ENCODE peak calls at places on chromosomes 2 and 18, in four cellular contexts. M, J, H and X are unnamed samples.

GRCh38 chr18:32200766-32201165 is 10.9 kb downstream of the MEP1B start:
- DNase-seq in H (no peak), M (no peak), J (no peak), X (no peak)

GRCh38 chr2:16100006-16100405 is 159.7 kb downstream of the MYCN start:
- DNase-seq in H (no peak), M (no peak), J (no peak), X (no peak)

GRCh38 chr2:203569677-203570316 is 34.7 kb upstream of the RAPH1 start:
- DNase-seq in H (no peak), M (no peak), J (no peak), X (no peak)

GRCh38 chr2:235958631-235959395 is 209.4 kb downstream of the GBX2 start:
- DNase-seq in J (no peak), M (no peak), H (no peak), X (no peak)

GRCh38 chr18:14907420-14907819 is 159.4 kb downstream of the ANKRD30B start:
- DNase-seq in M (no peak), J (no peak), H (no peak), X (no peak)

GRCh38 chr18:79241755-79242154 is 154.0 kb upstream of the NFATC1 start:
- DNase-seq in H (no peak), M (no peak), J (no peak), X (no peak)

GRCh38 chr2:231219289-231219688 is 20.9 kb downstream of the ARMC9 start:
- DNase-seq in H (no peak), M (no peak), J (no peak), X (no peak)

GRCh38 chr2:101300164-101300563 is 8.3 kb downstream of the RNF149 start:
- DNase-seq in J (no peak), M (no peak), H (no peak), X (no peak)

GRCh38 chr2:30747206-30747605 is 60.0 kb downstream of the CAPN13 start:
- DNase-seq in J (no peak), M (no peak), H (no peak), X (no peak)

GRCh38 chr18:11004294-11004693 is 145.1 kb downstream of the PIEZO2 start:
- DNase-seq in J (peak; percentile 55), M (no peak), H (no peak), X (peak; percentile 21)

GRCh38 chr2:55311444-55311870 is 42.4 kb upstream of the MTIF2 start:
- DNase-seq in J (peak; percentile 67), H (no peak), M (no peak), X (peak; percentile 86)

GRCh38 chr2:195017890-195018289 is 639.1 kb upstream of the SLC39A10 start:
- DNase-seq in J (no peak), M (no peak), H (no peak), X (no peak)

GRCh38 chr2:101175991-101176390 is 24.8 kb upstream of the TBC1D8 start:
- DNase-seq in H (peak; percentile 45), J (peak; percentile 18), M (no peak), X (peak; percentile 27)

GRCh38 chr2:32516567-32516966 is 111.3 kb upstream of the TTC27 start:
- DNase-seq in J (no peak), M (no peak), H (no peak), X (no peak)

GRCh38 chr18:73535189-73535588 is 612.4 kb downstream of the FBXO15 start:
- DNase-seq in H (no peak), M (no peak), J (no peak), X (no peak)

GRCh38 chr18:79521806-79522205 is 126.1 kb downstream of the NFATC1 start:
- DNase-seq in J (no peak), H (no peak), M (no peak), X (no peak)

GRCh38 chr2:157732596-157732995 is 103.9 kb upstream of the ACVR1C start:
- DNase-seq in J (peak; percentile 7), H (no peak), M (no peak), X (peak; percentile 19)

GRCh38 chr2:107235491-107236254 is 349.7 kb upstream of the ST6GAL2 start:
- DNase-seq in J (no peak), H (no peak), M (no peak), X (no peak)

GRCh38 chr18:37179384-37179783 is 350.5 kb downstream of the KIAA1328 start:
- DNase-seq in M (no peak), J (peak; percentile 3), H (peak; percentile 43), X (no peak)

GRCh38 chr2:226673314-226673723 is 126.3 kb downstream of the IRS1 start:
- DNase-seq in J (peak; percentile 95), M (no peak), H (no peak), X (peak; percentile 91)

GRCh38 chr18:73636355-73636754 is 511.3 kb downstream of the FBXO15 start:
- DNase-seq in H (no peak), J (no peak), M (no peak), X (no peak)

GRCh38 chr2:66522591-66523379 is 87.9 kb downstream of the MEIS1 start:
- DNase-seq in M (no peak), J (no peak), H (no peak), X (no peak)

GRCh38 chr18:11512096-11513030 is 97.0 kb upstream of the SLC35G4 start:
- DNase-seq in H (no peak), M (no peak), J (peak; percentile 68), X (peak; percentile 25)

GRCh38 chr2:28338754-28339325 is 53.8 kb upstream of the FOSL2 start:
- DNase-seq in H (no peak), J (no peak), M (no peak), X (no peak)

GRCh38 chr2:150387586-150388288 is 99.7 kb downstream of the RND3 start:
- DNase-seq in M (no peak), H (no peak), J (peak; percentile 39), X (peak; percentile 6)

GRCh38 chr2:229344151-229344551 is 73.1 kb upstream of the PID1 start:
- DNase-seq in J (peak; percentile 78), M (no peak), H (no peak), X (peak; percentile 91)

GRCh38 chr2:96510931-96511595 is 5.9 kb upstream of the NEURL3 start:
- DNase-seq in H (no peak), J (no peak), M (no peak), X (no peak)

GRCh38 chr2:96509847-96510230 is 4.7 kb upstream of the NEURL3 start:
- DNase-seq in H (no peak), J (no peak), M (no peak), X (no peak)

GRCh38 chr2:96506907-96507240 is 1.7 kb upstream of the NEURL3 start:
- DNase-seq in M (no peak), J (no peak), H (no peak), X (no peak)

GRCh38 chr2:96508521-96509113 is 3.5 kb upstream of the NEURL3 start:
- DNase-seq in H (no peak), J (no peak), M (no peak), X (no peak)

DNA sequence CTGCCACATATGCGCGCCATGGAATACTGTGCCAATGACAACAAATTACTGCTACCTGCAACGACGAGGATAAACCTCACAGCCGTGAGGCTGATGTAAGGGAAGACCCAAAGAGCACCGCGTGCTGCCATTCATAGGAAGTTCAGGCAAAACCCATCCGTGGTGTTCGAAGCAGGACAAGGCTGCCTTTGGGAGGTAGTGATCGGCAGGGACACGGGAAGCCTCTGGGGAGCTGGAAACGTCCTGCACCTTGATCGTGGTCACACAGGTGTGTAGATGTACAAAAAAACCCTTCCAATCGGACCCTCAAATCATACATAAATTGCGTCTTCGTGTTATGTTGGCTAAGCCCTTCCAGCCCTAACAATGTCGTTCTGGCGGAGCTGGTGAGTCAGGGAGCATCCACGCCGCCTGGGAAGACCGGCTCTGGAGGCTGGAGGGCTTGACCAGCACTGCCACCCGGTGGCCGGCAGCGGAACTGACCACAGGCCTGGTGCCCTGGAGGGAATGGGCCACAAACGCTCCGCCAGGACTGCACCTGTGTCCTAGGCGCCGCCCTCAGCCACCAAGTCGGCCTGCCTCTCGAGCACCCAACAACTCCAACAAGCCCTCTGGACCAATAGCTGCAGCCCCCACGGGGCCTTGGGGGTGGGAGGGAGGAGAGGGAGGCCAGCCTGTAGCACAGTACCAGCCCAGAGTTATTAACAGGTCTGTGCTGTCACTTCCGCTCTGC is 4.1 kb upstream of the NEURL3 start:
- DNase-seq in H (peak; percentile 95), J (peak; percentile 91), M (peak; percentile 90), X (peak; percentile 84)
- H3K4me3 ChIP-seq in H (no peak overlapping the region), J (no peak overlapping the region), M (peak overlapping the region; percentile 13), X (no peak overlapping the region)

DNA sequence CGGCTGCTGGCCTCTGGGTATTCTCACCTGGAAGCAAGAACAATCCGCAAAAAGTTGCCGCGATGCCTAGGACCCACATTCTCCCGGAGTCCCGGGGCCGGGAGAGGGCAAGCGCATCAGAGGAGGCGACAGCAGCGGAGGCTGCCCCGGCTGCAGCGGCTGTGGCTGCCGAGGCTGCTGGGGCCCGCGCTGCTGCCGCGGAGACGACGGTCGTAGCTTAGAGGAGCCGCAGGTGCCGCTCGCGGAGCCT is 226 bp downstream of the LYPD1 start:
- DNase-seq in H (no peak), J (no peak), M (no peak), X (no peak)
- H3K4me3 ChIP-seq in H (peak overlapping the region; percentile 55), J (peak overlapping the region; percentile 50), M (peak overlapping the region; percentile 58), X (no peak overlapping the region)

GRCh38 chr2:209501579-209501978 is 77.7 kb downstream of the MAP2 start:
- DNase-seq in J (peak; percentile 31), H (no peak), M (no peak), X (no peak)

GRCh38 chr2:209499071-209499470 is 75.2 kb downstream of the MAP2 start:
- DNase-seq in H (no peak), J (peak; percentile 62), M (no peak), X (peak; percentile 48)

GRCh38 chr2:209498574-209498973 is 74.7 kb downstream of the MAP2 start:
- DNase-seq in H (no peak), M (no peak), J (no peak), X (no peak)

GRCh38 chr2:209496586-209496982 is 72.7 kb downstream of the MAP2 start:
- DNase-seq in H (no peak), M (no peak), J (peak; percentile 73), X (peak; percentile 68)

GRCh38 chr2:209495855-209496585 is 72.2 kb downstream of the MAP2 start:
- DNase-seq in J (peak; percentile 98), H (peak; percentile 26), M (no peak), X (peak; percentile 98)
- H3K4me3 ChIP-seq in J (no peak overlapping the region), H (no peak overlapping the region), M (no peak overlapping the region), X (no peak overlapping the region)

GRCh38 chr2:127023504-127023903 is 83.5 kb downstream of the BIN1 start:
- DNase-seq in H (no peak), J (no peak), M (no peak), X (no peak)

GRCh38 chr2:127027715-127028114 is 79.2 kb downstream of the BIN1 start:
- DNase-seq in J (no peak), H (no peak), M (no peak), X (no peak)

GRCh38 chr2:127024769-127025356 is 82.1 kb downstream of the BIN1 start:
- DNase-seq in J (peak; percentile 64), M (peak; percentile 71), H (no peak), X (peak; percentile 43)

GRCh38 chr2:127022817-127023216 is 84.1 kb downstream of the BIN1 start:
- DNase-seq in H (no peak), M (no peak), J (no peak), X (no peak)

DNA sequence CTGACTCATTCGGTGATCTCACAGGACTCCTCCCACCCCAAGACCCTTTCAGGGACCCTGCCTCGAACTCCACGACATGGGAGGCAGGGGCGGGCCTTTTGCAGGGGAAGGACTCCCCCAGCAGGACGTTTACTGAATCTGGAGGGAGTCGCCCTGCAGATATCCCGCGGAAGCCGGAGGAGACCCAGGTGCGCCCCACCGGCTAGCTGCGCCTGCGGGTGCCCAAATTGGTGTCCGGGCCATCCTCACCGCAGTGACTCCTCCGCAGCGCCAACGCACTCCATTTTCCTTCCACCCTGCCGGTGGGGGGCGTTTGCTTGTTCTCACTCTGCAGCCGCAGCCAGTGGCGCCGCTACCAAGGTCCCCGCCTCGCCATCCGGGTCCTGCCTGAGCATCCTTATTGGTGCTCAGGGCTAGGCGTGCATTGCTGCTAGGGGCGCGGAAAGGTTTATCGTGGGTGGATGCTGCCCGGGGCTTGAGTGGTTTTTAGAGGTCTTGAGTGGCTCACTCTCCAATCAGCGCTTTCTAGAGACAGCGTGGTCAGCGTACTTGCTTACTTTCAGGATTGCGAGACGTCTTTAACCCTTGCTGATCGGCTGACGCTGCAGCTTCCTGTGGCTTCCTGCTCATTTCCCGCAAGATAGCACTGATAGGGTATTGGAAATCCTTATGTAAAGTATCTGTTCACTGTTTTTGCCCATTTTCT is 81.4 kb downstream of the BIN1 start:
- DNase-seq in H (no peak), J (peak; percentile 97), M (peak; percentile 90), X (peak; percentile 91)
- H3K4me3 ChIP-seq in H (no peak overlapping the region), J (peak overlapping the region; percentile 75), M (peak overlapping the region; percentile 73), X (peak overlapping the region; percentile 52)